ENCODE peak calls at places on chromosomes 3 and 15, in seven cellular contexts. One of them, this sample, is unnamed.

GRCh38 chr3:198030125-198030524 is 70.1 kb downstream of the LMLN start:
- DNase-seq in progenitor cell of endocrine pancreas: no peak
- DNase-seq in Peyer's patch: no peak
- DNase-seq in cardiac muscle cell: no peak
- DNase-seq in tibial nerve: no peak
- DNase-seq in NCI-H510A treated with DMSO at 0.1 percent for 48 hours: no peak
- DNase-seq in central memory CD4-positive, alpha-beta T cell: no peak
- DNase-seq in this sample: no peak

GRCh38 chr15:39493393-39494067 is 87.3 kb upstream of the THBS1 start:
- DNase-seq in central memory CD4-positive, alpha-beta T cell: no peak
- DNase-seq in Peyer's patch: no peak
- DNase-seq in tibial nerve: no peak
- DNase-seq in NCI-H510A treated with DMSO at 0.1 percent for 48 hours: no peak
- DNase-seq in progenitor cell of endocrine pancreas: no peak
- DNase-seq in cardiac muscle cell: no peak
- DNase-seq in this sample: no peak

GRCh38 chr3:183815951-183816475 is 9.4 kb downstream of the MAP6D1 start:
- DNase-seq in Peyer's patch: no peak
- DNase-seq in cardiac muscle cell: no peak
- DNase-seq in tibial nerve: no peak
- DNase-seq in NCI-H510A treated with DMSO at 0.1 percent for 48 hours: peak
- DNase-seq in central memory CD4-positive, alpha-beta T cell: no peak
- DNase-seq in progenitor cell of endocrine pancreas: no peak
- DNase-seq in this sample: no peak

GRCh38 chr3:16369247-16369646 is 104.2 kb downstream of the OXNAD1 start:
- DNase-seq in Peyer's patch: no peak
- DNase-seq in cardiac muscle cell: no peak
- DNase-seq in central memory CD4-positive, alpha-beta T cell: no peak
- DNase-seq in progenitor cell of endocrine pancreas: no peak
- DNase-seq in tibial nerve: no peak
- DNase-seq in NCI-H510A treated with DMSO at 0.1 percent for 48 hours: no peak
- DNase-seq in this sample: no peak

GRCh38 chr15:71219646-71220045 is 104.4 kb downstream of the THSD4 start:
- DNase-seq in cardiac muscle cell: peak
- DNase-seq in progenitor cell of endocrine pancreas: no peak
- DNase-seq in tibial nerve: no peak
- DNase-seq in Peyer's patch: no peak
- DNase-seq in central memory CD4-positive, alpha-beta T cell: no peak
- DNase-seq in NCI-H510A treated with DMSO at 0.1 percent for 48 hours: no peak
- DNase-seq in this sample: no peak

GRCh38 chr3:20648294-20648693 is 462.3 kb upstream of the SGO1 start:
- DNase-seq in tibial nerve: no peak
- DNase-seq in cardiac muscle cell: peak
- DNase-seq in central memory CD4-positive, alpha-beta T cell: no peak
- DNase-seq in Peyer's patch: no peak
- DNase-seq in NCI-H510A treated with DMSO at 0.1 percent for 48 hours: no peak
- DNase-seq in progenitor cell of endocrine pancreas: no peak
- DNase-seq in this sample: no peak

GRCh38 chr3:160756907-160757623 is 1.0 kb downstream of the PPM1L start:
- DNase-seq in Peyer's patch: peak
- DNase-seq in NCI-H510A treated with DMSO at 0.1 percent for 48 hours: peak
- DNase-seq in central memory CD4-positive, alpha-beta T cell: peak
- DNase-seq in progenitor cell of endocrine pancreas: no peak
- DNase-seq in tibial nerve: no peak
- DNase-seq in cardiac muscle cell: no peak
- DNase-seq in this sample: no peak

GRCh38 chr15:66798426-66799061 is 96.5 kb downstream of the SMAD6 start:
- DNase-seq in progenitor cell of endocrine pancreas: no peak
- DNase-seq in tibial nerve: no peak
- DNase-seq in central memory CD4-positive, alpha-beta T cell: no peak
- DNase-seq in Peyer's patch: no peak
- DNase-seq in cardiac muscle cell: no peak
- DNase-seq in NCI-H510A treated with DMSO at 0.1 percent for 48 hours: no peak
- DNase-seq in this sample: no peak

GRCh38 chr15:96051598-96051997 is 278.9 kb upstream of the NR2F2 start:
- DNase-seq in tibial nerve: no peak
- DNase-seq in central memory CD4-positive, alpha-beta T cell: no peak
- DNase-seq in progenitor cell of endocrine pancreas: no peak
- DNase-seq in cardiac muscle cell: no peak
- DNase-seq in Peyer's patch: no peak
- DNase-seq in NCI-H510A treated with DMSO at 0.1 percent for 48 hours: no peak
- DNase-seq in this sample: no peak

GRCh38 chr3:10960264-10960663 is 32.3 kb upstream of the SLC6A1 start:
- DNase-seq in NCI-H510A treated with DMSO at 0.1 percent for 48 hours: no peak
- DNase-seq in Peyer's patch: no peak
- DNase-seq in progenitor cell of endocrine pancreas: no peak
- DNase-seq in tibial nerve: no peak
- DNase-seq in cardiac muscle cell: no peak
- DNase-seq in central memory CD4-positive, alpha-beta T cell: no peak
- DNase-seq in this sample: no peak